ENCODE peak calls at places on chromosomes 11 and 22, in nine cellular contexts. T is coronary artery; Q is endothelial cell; W is mesothelial cell of epicardium; K is progenitor cell of endocrine pancreas; R is heart right ventricle; F is GM13976; D is fibroblast of the aortic adventitia; Y is activated CD8-positive, alpha-beta T cell treated with anti-CD3 and anti-CD28 coated beads for 36 hours. V is an unnamed sample.

GRCh38 chr22:27593378-27593777 is 208.2 kb downstream of the MN1 start:
- DNase-seq in W (no peak), Y (no peak), T (no peak), F (no peak), D (no peak), Q (no peak), R (no peak), K (no peak), V (no peak)

GRCh38 chr11:78212586-78213371 is 24.1 kb downstream of the USP35 start:
- DNase-seq in W (no peak), R (no peak), T (peak; percentile 71), Y (no peak), K (no peak), F (no peak), D (peak; percentile 48), Q (no peak), V (peak; percentile 60)

GRCh38 chr11:77141034-77141433 is 13.0 kb downstream of the MYO7A start:
- DNase-seq in Q (no peak), K (no peak), W (no peak), T (no peak), R (no peak), D (peak; percentile 78), F (no peak), Y (no peak), V (peak; percentile 62)

GRCh38 chr22:23070418-23071162 is at the start of gene GNAZ:
- DNase-seq in F (peak; percentile 68), Q (peak; percentile 38), D (no peak), R (no peak), K (no peak), W (no peak), T (peak; percentile 74), Y (peak; percentile 15), V (no peak)

GRCh38 chr11:67373916-67374570 is 645 bp upstream of the CLCF1 start:
- DNase-seq in R (peak; percentile 77), Q (peak; percentile 85), K (peak; percentile 76), F (peak; percentile 67), Y (peak; percentile 65), D (peak; percentile 98), W (peak; percentile 61), T (peak; percentile 94), V (peak; percentile 98)

GRCh38 chr11:3934658-3935057 is 79.2 kb downstream of the STIM1 start:
- DNase-seq in F (no peak), W (no peak), K (no peak), Y (no peak), R (no peak), Q (no peak), T (no peak), D (no peak), V (no peak)

GRCh38 chr11:44946268-44946667 is 4.4 kb downstream of the TP53I11 start:
- DNase-seq in D (peak; percentile 80), K (no peak), R (peak; percentile 75), Q (no peak), W (no peak), F (no peak), T (peak; percentile 84), Y (no peak), V (no peak)

GRCh38 chr11:116261616-116262015 is 511.2 kb downstream of the BUD13 start:
- DNase-seq in Y (no peak), D (no peak), K (no peak), R (peak; percentile 26), T (no peak), F (no peak), W (no peak), Q (no peak), V (no peak)

DNA sequence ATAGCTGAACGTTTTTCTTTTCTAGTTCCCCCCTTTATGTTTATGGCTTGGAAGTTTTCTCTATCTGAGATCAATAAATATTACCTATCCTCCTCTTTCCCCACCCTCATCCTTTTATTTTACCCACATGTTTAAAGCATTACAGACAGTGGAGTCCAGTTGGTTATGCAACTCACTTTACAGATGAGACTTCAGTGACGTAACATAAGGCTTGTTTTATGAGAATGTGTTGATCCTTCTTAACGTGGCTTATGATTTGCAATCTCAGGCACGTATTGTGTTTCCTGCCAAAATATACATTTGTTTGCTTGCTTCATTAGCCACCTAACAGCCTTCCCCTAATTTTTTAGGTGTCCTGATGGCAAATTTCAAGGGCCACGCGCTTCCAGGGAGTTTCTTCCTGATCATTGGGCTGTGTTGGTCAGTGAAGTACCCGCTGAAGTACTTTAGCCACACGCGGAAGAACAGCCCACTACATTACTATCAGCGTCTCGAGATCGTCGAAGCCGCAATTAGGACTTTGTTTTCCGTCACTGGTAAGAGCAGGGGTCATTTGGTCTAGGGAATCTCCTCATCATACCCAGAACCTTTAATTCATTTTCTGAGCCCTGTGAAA is 36.6 kb downstream of the TMEM45B start:
- DNase-seq in R (no peak), Q (no peak), F (no peak), K (no peak), D (no peak), Y (no peak), W (no peak), T (no peak), V (no peak)
- TF ChIP-seq CTCF in R (no peak), Q (no peak), F (no peak), K (no peak), D (no peak), Y (no peak), W (no peak), T (no peak), V (no peak)

GRCh38 chr22:50246242-50247175 is 1.7 kb upstream of the TUBGCP6 start:
- DNase-seq in T (no peak), R (no peak), W (no peak), K (no peak), Q (no peak), Y (no peak), D (no peak), F (no peak), V (no peak)
- TF ChIP-seq CTCF in T (no peak), R (no peak), W (peak; percentile 20), K (peak; percentile 35), Q (peak; percentile 43), Y (peak; percentile 21), D (no peak), F (no peak), V (peak; percentile 50)

DNA sequence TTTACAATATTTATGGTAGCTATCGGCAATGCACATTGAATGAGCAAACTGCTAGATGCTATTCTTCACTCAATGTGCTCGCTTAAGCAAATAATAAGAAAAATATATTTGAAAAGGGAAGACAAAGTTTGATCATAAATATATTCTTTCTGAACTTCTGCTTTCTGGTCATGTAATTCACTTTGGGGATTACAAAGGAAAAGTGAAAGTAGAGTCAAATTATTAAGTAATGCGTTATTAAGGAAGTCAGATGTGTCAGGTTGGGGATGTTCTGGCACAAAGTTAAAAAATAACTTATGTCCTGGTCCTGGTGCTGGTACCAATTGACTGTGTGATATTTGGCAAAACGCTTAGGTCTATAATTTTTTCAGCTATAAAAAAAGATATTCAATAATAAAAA is 98.0 kb upstream of the TRIM77 start:
- DNase-seq in T (no peak), W (no peak), R (no peak), K (no peak), Q (no peak), F (no peak), Y (no peak), D (no peak), V (no peak)
- TF ChIP-seq CTCF in T (no peak), W (no peak), R (no peak), K (no peak), Q (no peak), F (no peak), Y (no peak), D (no peak), V (no peak)

DNA sequence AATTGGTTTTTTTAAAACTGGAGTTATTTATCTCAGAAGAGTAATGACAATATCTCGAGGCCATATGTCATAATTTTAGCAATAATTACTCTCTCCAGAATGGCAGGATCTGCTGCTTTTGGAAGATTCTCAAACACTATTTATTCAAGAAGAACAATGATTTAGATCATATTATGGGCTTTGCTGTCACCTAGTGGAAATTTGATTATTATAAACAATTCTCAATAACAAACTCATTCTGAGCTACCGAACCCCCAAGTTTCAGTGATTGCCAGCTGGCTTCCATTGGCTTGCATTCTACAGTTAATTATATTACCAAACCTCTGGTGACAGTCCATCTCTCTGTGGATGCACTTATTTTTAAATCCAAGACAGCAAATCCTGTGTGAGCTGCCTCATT is 27.9 kb upstream of the SLC36A4 start:
- DNase-seq in T (no peak), R (no peak), Y (no peak), K (no peak), Q (no peak), W (no peak), F (peak; percentile 25), D (peak; percentile 48), V (peak; percentile 26)
- TF ChIP-seq CTCF in T (no peak), R (peak; percentile 9), Y (peak; percentile 35), K (peak; percentile 28), Q (no peak), W (peak; percentile 15), F (no peak), D (no peak), V (peak; percentile 75)

GRCh38 chr11:130315354-130315970 is 745 bp upstream of the ZBTB44 start:
- DNase-seq in T (peak; percentile 73), R (peak; percentile 13), D (no peak), Q (peak; percentile 31), K (peak; percentile 32), Y (peak; percentile 67), W (peak; percentile 42), F (peak; percentile 76), V (no peak)
- TF ChIP-seq CTCF in T (no peak), R (no peak), D (no peak), Q (no peak), K (peak; percentile 33), Y (peak; percentile 29), W (no peak), F (peak; percentile 41), V (no peak)

V was measured in HFFc6.